ENCODE peak calls at places on chromosomes 12 and 14, in five cellular contexts. F is ovary, P is H9, K is dorsolateral prefrontal cortex, S is tibial nerve. A is an unnamed sample.

GRCh38 chr12:15982921-15983320 is 71.8 kb downstream of the DERA start:
- DNase-seq in K (no peak), S (no peak), F (no peak), P (no peak), A (no peak)

GRCh38 chr12:108193922-108194321 is 64.8 kb downstream of the WSCD2 start:
- DNase-seq in P (no peak), S (peak), K (peak), F (no peak), A (no peak)

GRCh38 chr12:57605308-57606015 is 838 bp downstream of the DTX3 start:
- DNase-seq in S (no peak), P (no peak), K (no peak), F (no peak), A (no peak)

GRCh38 chr14:48398675-48399282 is 723.4 kb upstream of the MDGA2 start:
- DNase-seq in F (no peak), S (peak), K (no peak), P (no peak), A (no peak)

GRCh38 chr14:24075485-24076301 is 4.3 kb downstream of the CPNE6 start:
- DNase-seq in K (no peak), S (no peak), P (no peak), F (no peak), A (no peak)

GRCh38 chr12:56042430-56043203 is 899 bp downstream of the RPS26 start:
- DNase-seq in P (no peak), K (no peak), F (no peak), S (no peak), A (no peak)

GRCh38 chr12:5808956-5809355 is 136.1 kb downstream of the ANO2 start:
- DNase-seq in F (no peak), S (no peak), K (no peak), P (no peak), A (no peak)

GRCh38 chr14:103879570-103880333 is 32.4 kb upstream of the PPP1R13B start:
- DNase-seq in S (no peak), P (peak), K (no peak), F (peak), A (no peak)

GRCh38 chr12:57552692-57553321 is 3.0 kb downstream of the KIF5A start:
- DNase-seq in S (no peak), F (no peak), K (no peak), P (no peak), A (no peak)

GRCh38 chr14:105086833-105087307 is 21.6 kb upstream of the GPR132 start:
- DNase-seq in F (peak), K (peak), S (peak), P (peak), A (peak)

GRCh38 chr14:21768116-21768874 is 94.7 kb upstream of the OR4E1 start:
- DNase-seq in K (no peak), P (peak), F (no peak), S (no peak), A (no peak)

GRCh38 chr14:59358105-59358504 is 107.1 kb downstream of the GPR135 start:
- DNase-seq in P (peak), S (peak), F (no peak), K (no peak), A (no peak)

GRCh38 chr14:54562334-54562733 is 4.6 kb upstream of the SAMD4A start:
- DNase-seq in P (no peak), F (no peak), S (no peak), K (no peak), A (no peak)

GRCh38 chr12:100860611-100861010 is 66.0 kb downstream of the ANO4 start:
- DNase-seq in K (no peak), S (no peak), P (no peak), F (no peak), A (no peak)

GRCh38 chr12:54723653-54724256 is 75.6 kb upstream of the DCD start:
- DNase-seq in P (peak), F (no peak), K (no peak), S (no peak), A (no peak)

GRCh38 chr12:63845726-63846125 is 1.2 kb downstream of the SRGAP1 start:
- DNase-seq in K (no peak), P (no peak), F (no peak), S (no peak), A (no peak)

GRCh38 chr14:61839452-61839851 is 77.2 kb downstream of the SNAPC1 start:
- DNase-seq in F (no peak), P (no peak), K (no peak), S (no peak), A (no peak)

GRCh38 chr12:70120970-70121369 is 122.3 kb upstream of the CNOT2 start:
- DNase-seq in K (no peak), F (no peak), S (no peak), P (no peak), A (no peak)

GRCh38 chr12:53805801-53806200 is 54.0 kb upstream of the CISTR start:
- DNase-seq in S (no peak), K (no peak), F (no peak), P (no peak), A (no peak)

GRCh38 chr14:104968541-104969401 is 9.4 kb downstream of the AHNAK2 start:
- DNase-seq in F (peak), K (no peak), P (peak), S (no peak), A (no peak)

GRCh38 chr14:50007123-50007903 is 109.1 kb downstream of the VCPKMT start:
- DNase-seq in K (no peak), F (no peak), S (no peak), P (peak), A (no peak)

GRCh38 chr14:56422703-56423213 is 156.8 kb upstream of the TMEM260 start:
- DNase-seq in F (peak), K (peak), S (peak), P (peak), A (no peak)

GRCh38 chr14:96852823-96853422 is 55.7 kb downstream of the VRK1 start:
- DNase-seq in S (peak), P (no peak), F (no peak), K (peak), A (no peak)

GRCh38 chr14:32372154-32372553 is 43.1 kb downstream of the AKAP6 start:
- DNase-seq in S (no peak), P (no peak), F (no peak), K (no peak), A (no peak)

GRCh38 chr12:49487605-49488004 is 51.2 kb upstream of the KCNH3 start:
- DNase-seq in S (no peak), P (no peak), K (no peak), F (no peak), A (no peak)

GRCh38 chr12:54394281-54394719 is 9.8 kb upstream of the ZNF385A start:
- DNase-seq in S (peak), F (no peak), K (peak), P (peak), A (no peak)

GRCh38 chr12:78181544-78182162 is 351.0 kb downstream of the NAV3 start:
- DNase-seq in P (no peak), S (no peak), F (no peak), K (peak), A (no peak)

GRCh38 chr12:62724947-62725447 is 210.0 kb downstream of the PPM1H start:
- DNase-seq in K (peak), F (peak), P (peak), S (no peak), A (no peak)

GRCh38 chr12:124375141-124375788 is 80.4 kb downstream of the RFLNA start:
- DNase-seq in P (no peak), F (no peak), K (no peak), S (no peak), A (no peak)

GRCh38 chr12:100794441-100795192 is at the start of gene ANO4:
- DNase-seq in F (peak), S (no peak), K (peak), P (peak), A (no peak)

GRCh38 chr14:94613720-94614644 is 1.8 kb downstream of the SERPINA3 start:
- DNase-seq in K (no peak), F (no peak), P (no peak), S (no peak), A (no peak)

GRCh38 chr12:32828120-32828519 is 68.5 kb downstream of the PKP2 start:
- DNase-seq in K (no peak), F (no peak), P (no peak), S (no peak), A (no peak)

GRCh38 chr14:53900499-53900898 is 56.1 kb downstream of the BMP4 start:
- DNase-seq in K (no peak), P (no peak), F (no peak), S (peak), A (no peak)

GRCh38 chr14:103716899-103717411 is 1.3 kb downstream of the ZFYVE21 start:
- DNase-seq in P (no peak), F (no peak), K (no peak), S (no peak), A (no peak)

GRCh38 chr12:19726592-19726991 is 287.3 kb downstream of the AEBP2 start:
- DNase-seq in K (no peak), F (no peak), P (no peak), S (no peak), A (no peak)

GRCh38 chr14:89367449-89368120 is 49.4 kb downstream of the FOXN3 start:
- DNase-seq in S (no peak), K (no peak), P (no peak), F (no peak), A (no peak)

GRCh38 chr14:23055147-23055550 is 2.2 kb downstream of the CDH24 start:
- DNase-seq in S (no peak), P (no peak), F (peak), K (no peak), A (no peak)

GRCh38 chr12:7667025-7667575 is 1.4 kb upstream of the APOBEC1 start:
- DNase-seq in P (no peak), F (no peak), K (no peak), S (no peak), A (no peak)
- TF ChIP-seq CTCF in P (peak), F (no peak), K (no peak), S (no peak), A (peak)

GRCh38 chr14:51472881-51473280 is 178.8 kb upstream of the FRMD6 start:
- DNase-seq in S (no peak), P (no peak), F (no peak), K (no peak), A (no peak)
- TF ChIP-seq CTCF in S (no peak), P (no peak), F (no peak), K (no peak), A (no peak)

DNA sequence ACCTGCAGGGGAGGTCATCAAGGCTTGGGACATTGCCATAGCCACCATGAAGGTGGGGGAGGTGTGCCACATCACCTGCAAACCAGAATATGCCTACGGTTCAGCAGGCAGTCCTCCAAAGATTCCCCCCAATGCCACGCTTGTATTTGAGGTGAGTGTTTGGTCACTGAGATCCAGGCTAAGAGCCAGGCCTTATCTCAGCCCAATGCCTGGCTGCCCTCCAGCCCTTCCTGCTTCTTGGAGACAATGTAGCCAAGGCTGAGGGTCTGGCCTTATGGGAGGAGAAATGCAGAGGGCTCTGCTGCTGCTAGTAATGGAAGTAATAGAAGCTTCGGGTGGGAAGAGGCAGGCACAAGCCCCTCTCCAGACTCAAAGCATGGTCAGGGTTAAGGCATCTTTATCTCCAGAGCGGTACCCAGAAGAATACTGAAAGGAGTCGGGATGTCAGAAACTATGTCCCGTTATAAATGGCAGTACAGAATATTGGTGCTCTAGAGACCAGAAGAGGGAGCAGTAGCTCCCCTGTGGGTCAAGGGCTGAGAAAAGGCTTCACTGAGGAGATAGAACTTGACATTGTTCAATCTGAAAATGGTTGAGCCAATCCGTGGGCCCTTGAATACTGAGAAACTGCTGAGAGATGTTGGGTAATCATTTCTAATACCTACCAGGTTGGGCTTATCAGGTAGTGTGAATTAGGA is 3.1 kb downstream of the FKBP4 start:
- DNase-seq in F (peak), K (no peak), P (no peak), S (no peak), A (no peak)
- TF ChIP-seq CTCF in F (no peak), K (no peak), P (no peak), S (no peak), A (peak)

GRCh38 chr12:98422809-98423208 is 92.6 kb upstream of the TMPO start:
- DNase-seq in F (no peak), P (peak), S (no peak), K (no peak), A (no peak)
- TF ChIP-seq CTCF in F (no peak), P (peak), S (no peak), K (no peak), A (no peak)

DNA sequence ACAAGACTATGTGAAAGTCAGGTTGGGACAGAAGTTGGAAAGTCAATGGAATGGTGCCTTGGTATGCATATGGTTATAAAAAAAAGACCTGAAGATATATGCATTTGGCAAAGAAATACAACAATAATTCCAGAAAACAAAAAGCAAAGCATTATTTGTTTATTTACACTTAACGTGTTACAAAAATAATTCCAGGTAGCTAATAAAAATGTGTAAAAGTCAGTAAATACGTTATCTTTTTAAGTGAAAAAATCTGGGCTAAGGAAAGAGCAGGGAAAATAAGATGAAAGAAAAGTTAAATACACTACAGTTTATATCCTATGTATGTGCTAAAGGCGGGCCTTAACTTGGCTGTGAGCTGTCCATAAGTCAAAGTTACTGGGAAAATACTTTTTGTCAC is 266.3 kb downstream of the MED13L start:
- DNase-seq in P (no peak), S (no peak), F (no peak), K (no peak), A (no peak)
- TF ChIP-seq CTCF in P (no peak), S (no peak), F (no peak), K (no peak), A (no peak)

GRCh38 chr12:12889701-12890100 is 1.7 kb upstream of the GPRC5A start:
- DNase-seq in S (no peak), F (no peak), P (no peak), K (no peak), A (no peak)

GRCh38 chr12:12891646-12892355 is 439 bp downstream of the GPRC5A start:
- DNase-seq in K (no peak), F (peak), P (no peak), S (no peak), A (no peak)

GRCh38 chr12:12892670-12893290 is 1.4 kb downstream of the GPRC5A start:
- DNase-seq in F (no peak), K (no peak), P (no peak), S (no peak), A (no peak)

GRCh38 chr12:12890492-12890814 is 909 bp upstream of the GPRC5A start:
- DNase-seq in P (no peak), F (peak), K (no peak), S (no peak), A (no peak)

GRCh38 chr12:12890815-12891645 is at the start of gene GPRC5A:
- DNase-seq in P (peak), F (peak), K (no peak), S (peak), A (peak)
- TF ChIP-seq CTCF in P (peak), F (peak), K (no peak), S (no peak), A (peak)

GRCh38 chr12:96399081-96399918 is 939 bp downstream of the CDK17 start:
- DNase-seq in P (peak), K (peak), F (peak), S (peak), A (peak)
- TF ChIP-seq CTCF in P (no peak), K (peak), F (no peak), S (peak), A (peak)

GRCh38 chr14:100106260-100106659 is 41.0 kb downstream of the EVL start:
- DNase-seq in S (no peak), P (no peak), K (no peak), F (no peak), A (no peak)
- TF ChIP-seq CTCF in S (no peak), P (no peak), K (no peak), F (no peak), A (no peak)

A was measured in osteocyte.